ENCODE peak calls at places on chromosome 5, in four cellular contexts. One of them, this sample, is unnamed.

GRCh38 chr5:144103611-144104010 is 66.8 kb downstream of the YIPF5 start:
- DNase-seq in GM12865: no peak
- DNase-seq in epithelial cell of esophagus: no peak
- DNase-seq in AG04449: no peak
- DNase-seq in this sample: no peak

GRCh38 chr5:177362871-177363507 is 5.3 kb downstream of the RGS14 start:
- DNase-seq in epithelial cell of esophagus: peak
- DNase-seq in GM12865: peak
- DNase-seq in AG04449: no peak
- DNase-seq in this sample: no peak

GRCh38 chr5:153573326-153574033 is 83.0 kb downstream of the GRIA1 start:
- DNase-seq in AG04449: no peak
- DNase-seq in GM12865: no peak
- DNase-seq in epithelial cell of esophagus: peak
- DNase-seq in this sample: peak

GRCh38 chr5:140986117-140986521 is 19.8 kb downstream of the PCDHAC2 start:
- DNase-seq in AG04449: no peak
- DNase-seq in epithelial cell of esophagus: no peak
- DNase-seq in GM12865: no peak
- DNase-seq in this sample: no peak

GRCh38 chr5:62732677-62733121 is 154.1 kb downstream of the LRRC70 start:
- DNase-seq in AG04449: no peak
- DNase-seq in GM12865: no peak
- DNase-seq in epithelial cell of esophagus: no peak
- DNase-seq in this sample: no peak

GRCh38 chr5:135211791-135212190 is 177.8 kb upstream of the PITX1 start:
- DNase-seq in GM12865: no peak
- DNase-seq in epithelial cell of esophagus: no peak
- DNase-seq in AG04449: no peak
- DNase-seq in this sample: no peak

GRCh38 chr5:43420241-43420640 is 8.1 kb upstream of the CCL28 start:
- DNase-seq in epithelial cell of esophagus: peak
- DNase-seq in AG04449: no peak
- DNase-seq in GM12865: no peak
- DNase-seq in this sample: no peak

GRCh38 chr5:132392978-132393825 is 23.7 kb downstream of the SLC22A5 start:
- DNase-seq in epithelial cell of esophagus: no peak
- DNase-seq in GM12865: no peak
- DNase-seq in AG04449: no peak
- DNase-seq in this sample: no peak

GRCh38 chr5:60436518-60436917 is 263.4 kb downstream of the DEPDC1B start:
- DNase-seq in AG04449: no peak
- DNase-seq in epithelial cell of esophagus: no peak
- DNase-seq in GM12865: peak
- DNase-seq in this sample: no peak

GRCh38 chr5:175736652-175737051 is 78.8 kb downstream of the HRH2 start:
- DNase-seq in AG04449: no peak
- DNase-seq in epithelial cell of esophagus: no peak
- DNase-seq in GM12865: no peak
- DNase-seq in this sample: no peak

GRCh38 chr5:147882586-147883313 is 4.2 kb downstream of the SCGB3A2 start:
- DNase-seq in AG04449: no peak
- DNase-seq in GM12865: no peak
- DNase-seq in epithelial cell of esophagus: no peak
- DNase-seq in this sample: no peak

GRCh38 chr5:94707359-94707758 is 88.9 kb downstream of the SLF1 start:
- DNase-seq in epithelial cell of esophagus: no peak
- DNase-seq in AG04449: no peak
- DNase-seq in GM12865: peak
- DNase-seq in this sample: no peak

GRCh38 chr5:80963966-80964481 is 3.9 kb downstream of the RASGRF2 start:
- DNase-seq in GM12865: no peak
- DNase-seq in epithelial cell of esophagus: no peak
- DNase-seq in AG04449: peak
- DNase-seq in this sample: no peak

GRCh38 chr5:16871746-16872339 is 64.2 kb downstream of the MYO10 start:
- DNase-seq in AG04449: no peak
- DNase-seq in epithelial cell of esophagus: no peak
- DNase-seq in GM12865: no peak
- DNase-seq in this sample: no peak

GRCh38 chr5:173143567-173143966 is 764 bp upstream of the BNIP1 start:
- DNase-seq in epithelial cell of esophagus: no peak
- DNase-seq in AG04449: no peak
- DNase-seq in GM12865: no peak
- DNase-seq in this sample: no peak

GRCh38 chr5:74422030-74422429 is 218.5 kb downstream of the ENC1 start:
- DNase-seq in GM12865: no peak
- DNase-seq in epithelial cell of esophagus: no peak
- DNase-seq in AG04449: no peak
- DNase-seq in this sample: no peak

GRCh38 chr5:15522141-15522540 is 22.2 kb downstream of the FBXL7 start:
- DNase-seq in GM12865: no peak
- DNase-seq in epithelial cell of esophagus: no peak
- DNase-seq in AG04449: no peak
- DNase-seq in this sample: no peak

GRCh38 chr5:72036951-72037350 is 70.3 kb upstream of the MAP1B start:
- DNase-seq in AG04449: no peak
- DNase-seq in epithelial cell of esophagus: peak
- DNase-seq in GM12865: no peak
- DNase-seq in this sample: no peak

DNA sequence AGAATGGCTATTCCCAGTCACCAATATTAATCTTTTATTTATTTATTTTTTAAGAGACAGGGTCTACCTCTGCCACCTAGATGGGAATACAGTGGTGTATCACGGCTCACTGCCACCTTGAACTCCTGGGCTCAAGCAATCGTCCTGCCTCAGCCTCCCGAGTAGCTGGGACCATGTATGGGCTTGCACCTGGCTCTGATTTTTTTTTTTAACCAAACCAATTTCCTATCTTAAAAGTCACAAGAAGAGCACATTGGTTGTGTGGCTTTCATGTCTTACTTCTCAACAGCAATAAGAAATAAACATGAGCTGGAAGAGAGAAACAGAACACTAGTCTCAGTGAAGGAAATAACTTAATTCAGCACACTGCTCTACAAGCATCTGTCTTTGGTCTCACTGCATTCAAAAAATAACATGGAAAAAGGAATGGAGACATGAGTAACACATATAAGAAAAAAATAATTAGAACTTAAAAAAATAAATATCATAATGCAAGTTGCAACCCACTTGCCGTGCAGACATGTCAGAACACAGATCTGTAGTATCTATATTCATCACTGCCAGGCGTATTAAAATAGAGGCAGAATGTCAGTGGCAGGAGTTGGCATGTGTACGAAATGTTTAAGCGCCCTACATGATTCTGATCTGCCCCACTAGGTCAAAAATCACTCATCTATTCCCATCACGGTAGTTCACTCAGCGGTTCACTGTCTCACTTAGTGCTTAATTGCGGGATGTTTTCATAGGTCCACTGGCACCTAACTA is 66.4 kb downstream of the EFNA5 start:
- DNase-seq in GM12865: peak
- DNase-seq in epithelial cell of esophagus: peak
- DNase-seq in AG04449: no peak
- DNase-seq in this sample: no peak
- H3K4me3 ChIP-seq in GM12865: peak
- H3K4me3 ChIP-seq in epithelial cell of esophagus: no peak
- H3K4me3 ChIP-seq in AG04449: no peak
- H3K4me3 ChIP-seq in this sample: no peak

GRCh38 chr5:139385061-139385889 is 2.2 kb upstream of the SLC23A1 start:
- DNase-seq in epithelial cell of esophagus: peak
- DNase-seq in GM12865: peak
- DNase-seq in AG04449: no peak
- DNase-seq in this sample: no peak
- TF ChIP-seq CTCF in epithelial cell of esophagus: no peak
- TF ChIP-seq CTCF in GM12865: no peak
- TF ChIP-seq CTCF in AG04449: no peak
- TF ChIP-seq CTCF in this sample: no peak

GRCh38 chr5:59412428-59412827 is 481.1 kb downstream of the PDE4D start:
- DNase-seq in AG04449: no peak
- DNase-seq in epithelial cell of esophagus: no peak
- DNase-seq in GM12865: no peak
- DNase-seq in this sample: no peak
- H3K4me3 ChIP-seq in AG04449: no peak
- H3K4me3 ChIP-seq in epithelial cell of esophagus: no peak
- H3K4me3 ChIP-seq in GM12865: no peak
- H3K4me3 ChIP-seq in this sample: no peak

GRCh38 chr5:103041071-103041676 is 78.8 kb downstream of the GIN1 start:
- DNase-seq in GM12865: peak
- DNase-seq in epithelial cell of esophagus: peak
- DNase-seq in AG04449: no peak
- DNase-seq in this sample: no peak
- TF ChIP-seq CTCF in GM12865: peak
- TF ChIP-seq CTCF in epithelial cell of esophagus: peak
- TF ChIP-seq CTCF in AG04449: peak
- TF ChIP-seq CTCF in this sample: peak

DNA sequence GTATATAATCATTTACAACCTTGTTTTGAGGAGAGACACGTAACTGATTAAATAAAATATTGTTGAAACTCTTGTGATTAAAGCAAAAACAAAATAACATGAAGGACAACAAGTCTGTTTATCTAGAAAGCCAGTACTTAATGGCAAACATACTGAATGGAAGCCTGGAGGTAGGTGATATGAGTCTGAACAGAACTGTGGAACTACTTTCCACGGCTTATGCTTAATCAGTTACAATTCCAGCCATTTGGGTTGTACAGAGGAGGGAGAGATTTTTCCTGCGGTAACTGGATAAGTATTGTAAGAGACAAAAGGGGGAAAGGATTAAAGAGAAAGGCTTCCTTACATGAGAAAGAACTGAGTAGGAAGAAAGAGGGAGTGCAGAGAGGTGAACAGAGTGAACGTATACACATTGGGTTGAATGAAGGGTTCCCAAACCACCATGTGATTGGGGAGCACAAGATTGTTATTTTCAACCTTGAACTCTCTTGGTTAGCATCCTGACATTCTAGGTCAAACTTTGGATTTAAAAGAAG is 4.4 kb downstream of the TMED7 start:
- DNase-seq in AG04449: no peak
- DNase-seq in epithelial cell of esophagus: no peak
- DNase-seq in GM12865: no peak
- DNase-seq in this sample: no peak
- H3K4me3 ChIP-seq in AG04449: no peak
- H3K4me3 ChIP-seq in epithelial cell of esophagus: no peak
- H3K4me3 ChIP-seq in GM12865: no peak
- H3K4me3 ChIP-seq in this sample: no peak